ENCODE peak calls at places on chromosomes 2 and 18, in four cellular contexts. Q is GM20000; N is NCI-H345; J is CD8-positive, alpha-beta memory T cell. T is an unnamed sample.

GRCh38 chr2:25794544-25795276 is 83.6 kb downstream of the ASXL2 start:
- DNase-seq in N (no peak), J (no peak), Q (peak), T (no peak)

GRCh38 chr2:64654063-64654811 is 524 bp upstream of the SERTAD2 start:
- DNase-seq in N (peak), Q (no peak), J (peak), T (peak)

GRCh38 chr18:58241877-58242276 is 197.9 kb downstream of the NEDD4L start:
- DNase-seq in J (no peak), Q (no peak), N (peak), T (no peak)

GRCh38 chr2:226583715-226584114 is 215.9 kb downstream of the IRS1 start:
- DNase-seq in N (no peak), Q (no peak), J (no peak), T (no peak)

GRCh38 chr2:45755585-45756330 is 104.3 kb downstream of the PRKCE start:
- DNase-seq in J (no peak), N (no peak), Q (no peak), T (no peak)

GRCh38 chr2:223235986-223236385 is 184.0 kb downstream of the KCNE4 start:
- DNase-seq in Q (no peak), J (no peak), N (no peak), T (no peak)

GRCh38 chr2:109187711-109188484 is 58.9 kb downstream of the SH3RF3 start:
- DNase-seq in J (no peak), Q (no peak), N (no peak), T (no peak)

GRCh38 chr18:39414009-39414700 is 1848.6 kb upstream of the CELF4 start:
- DNase-seq in J (no peak), N (no peak), Q (no peak), T (no peak)

GRCh38 chr2:151162185-151162584 is 99.5 kb downstream of the RBM43 start:
- DNase-seq in Q (no peak), J (no peak), N (no peak), T (no peak)

GRCh38 chr18:987325-988186 is 82.9 kb downstream of the ADCYAP1 start:
- DNase-seq in Q (no peak), N (no peak), J (no peak), T (no peak)

GRCh38 chr2:221817052-221817451 is 244.9 kb upstream of the EPHA4 start:
- DNase-seq in J (no peak), Q (no peak), N (no peak), T (no peak)

GRCh38 chr18:73564073-73564472 is 583.6 kb downstream of the FBXO15 start:
- DNase-seq in Q (no peak), N (peak), J (no peak), T (no peak)

GRCh38 chr2:197327073-197327775 is 16.6 kb upstream of the ANKRD44 start:
- DNase-seq in Q (no peak), J (no peak), N (no peak), T (no peak)

GRCh38 chr2:232455426-232456255 is at the start of gene ALPI:
- DNase-seq in Q (no peak), N (no peak), J (no peak), T (peak)

GRCh38 chr2:204024503-204024902 is 87.9 kb downstream of the ICOS start:
- DNase-seq in J (no peak), Q (no peak), N (no peak), T (no peak)

GRCh38 chr2:33107690-33108482 is 161.1 kb downstream of the LTBP1 start:
- DNase-seq in N (no peak), Q (no peak), J (no peak), T (no peak)

GRCh38 chr2:39870871-39871270 is 91.8 kb upstream of the THUMPD2 start:
- DNase-seq in Q (no peak), J (no peak), N (no peak), T (no peak)

GRCh38 chr2:152580722-152581121 is 136.5 kb downstream of the PRPF40A start:
- DNase-seq in Q (no peak), N (no peak), J (no peak), T (no peak)

GRCh38 chr2:182047544-182047943 is 61.9 kb downstream of the PPP1R1C start:
- DNase-seq in J (no peak), N (no peak), Q (no peak), T (no peak)

GRCh38 chr18:56235061-56235772 is 403.2 kb downstream of the TXNL1 start:
- DNase-seq in N (no peak), Q (no peak), J (no peak), T (no peak)

GRCh38 chr2:215435261-215435808 is 533 bp downstream of the FN1 start:
- DNase-seq in Q (peak), N (peak), J (no peak), T (no peak)

GRCh38 chr2:61247204-61247812 is 85.3 kb downstream of the C2orf74 start:
- DNase-seq in Q (no peak), N (no peak), J (no peak), T (no peak)

GRCh38 chr2:111659361-111660281 is 224.4 kb downstream of the ANAPC1 start:
- DNase-seq in J (no peak), N (no peak), Q (no peak), T (no peak)